ENCODE peak calls at places on chromosomes 13 and 19, in eight cellular contexts. One of them, this sample, is unnamed.

GRCh38 chr19:5122121-5122400 is 153.1 kb downstream of the KDM4B start:
- DNase-seq in HFF-Myc: no peak
- DNase-seq in choroid plexus epithelial cell: no peak
- DNase-seq in ovary: no peak
- DNase-seq in AG04450: no peak
- DNase-seq in pancreas: no peak
- DNase-seq in astrocyte of the spinal cord: no peak
- DNase-seq in upper lobe of left lung: no peak
- DNase-seq in this sample: no peak

GRCh38 chr19:13057744-13058143 is 44.9 kb downstream of the LYL1 start:
- DNase-seq in HFF-Myc: no peak
- DNase-seq in choroid plexus epithelial cell: no peak
- DNase-seq in ovary: no peak
- DNase-seq in AG04450: no peak
- DNase-seq in pancreas: no peak
- DNase-seq in astrocyte of the spinal cord: no peak
- DNase-seq in upper lobe of left lung: no peak
- DNase-seq in this sample: no peak

GRCh38 chr19:2970201-2970838 is 7.0 kb upstream of the TLE6 start:
- DNase-seq in HFF-Myc: no peak
- DNase-seq in choroid plexus epithelial cell: peak; percentile 61
- DNase-seq in ovary: no peak
- DNase-seq in AG04450: no peak
- DNase-seq in pancreas: no peak
- DNase-seq in astrocyte of the spinal cord: no peak
- DNase-seq in upper lobe of left lung: no peak
- DNase-seq in this sample: no peak

GRCh38 chr19:13692096-13692495 is 72.2 kb upstream of the MRI1 start:
- DNase-seq in HFF-Myc: no peak
- DNase-seq in choroid plexus epithelial cell: peak; percentile 1
- DNase-seq in ovary: no peak
- DNase-seq in AG04450: peak; percentile 8
- DNase-seq in pancreas: no peak
- DNase-seq in astrocyte of the spinal cord: peak; percentile 69
- DNase-seq in upper lobe of left lung: no peak
- DNase-seq in this sample: peak; percentile 19

GRCh38 chr13:99863789-99864626 is 107.6 kb downstream of the ZIC5 start:
- DNase-seq in HFF-Myc: no peak
- DNase-seq in choroid plexus epithelial cell: no peak
- DNase-seq in ovary: no peak
- DNase-seq in AG04450: no peak
- DNase-seq in pancreas: no peak
- DNase-seq in astrocyte of the spinal cord: no peak
- DNase-seq in upper lobe of left lung: no peak
- DNase-seq in this sample: no peak

GRCh38 chr19:4678881-4679379 is 8.8 kb upstream of the MYDGF start:
- DNase-seq in HFF-Myc: no peak
- DNase-seq in choroid plexus epithelial cell: peak; percentile 26
- DNase-seq in ovary: peak; percentile 80
- DNase-seq in AG04450: no peak
- DNase-seq in pancreas: no peak
- DNase-seq in astrocyte of the spinal cord: peak; percentile 37
- DNase-seq in upper lobe of left lung: no peak
- DNase-seq in this sample: no peak

GRCh38 chr13:44157614-44158013 is 216.0 kb upstream of the SERP2 start:
- DNase-seq in HFF-Myc: no peak
- DNase-seq in choroid plexus epithelial cell: no peak
- DNase-seq in ovary: no peak
- DNase-seq in AG04450: no peak
- DNase-seq in pancreas: no peak
- DNase-seq in astrocyte of the spinal cord: no peak
- DNase-seq in upper lobe of left lung: no peak
- DNase-seq in this sample: no peak

GRCh38 chr19:50191270-50191669 is 12.2 kb upstream of the MYH14 start:
- DNase-seq in HFF-Myc: no peak
- DNase-seq in choroid plexus epithelial cell: no peak
- DNase-seq in ovary: no peak
- DNase-seq in AG04450: no peak
- DNase-seq in pancreas: no peak
- DNase-seq in astrocyte of the spinal cord: no peak
- DNase-seq in upper lobe of left lung: no peak
- DNase-seq in this sample: no peak

GRCh38 chr19:7417671-7418324 is 69.1 kb downstream of the ARHGEF18 start:
- DNase-seq in HFF-Myc: no peak
- DNase-seq in choroid plexus epithelial cell: peak; percentile 58
- DNase-seq in ovary: no peak
- DNase-seq in AG04450: no peak
- DNase-seq in pancreas: no peak
- DNase-seq in astrocyte of the spinal cord: peak; percentile 21
- DNase-seq in upper lobe of left lung: no peak
- DNase-seq in this sample: no peak

GRCh38 chr13:72808917-72809500 is 27.1 kb downstream of the PIBF1 start:
- DNase-seq in HFF-Myc: no peak
- DNase-seq in choroid plexus epithelial cell: peak; percentile 31
- DNase-seq in ovary: no peak
- DNase-seq in AG04450: no peak
- DNase-seq in pancreas: no peak
- DNase-seq in astrocyte of the spinal cord: peak; percentile 26
- DNase-seq in upper lobe of left lung: no peak
- DNase-seq in this sample: no peak

GRCh38 chr13:39682310-39682709 is 26.8 kb downstream of the COG6 start:
- DNase-seq in HFF-Myc: no peak
- DNase-seq in choroid plexus epithelial cell: no peak
- DNase-seq in ovary: no peak
- DNase-seq in AG04450: no peak
- DNase-seq in pancreas: no peak
- DNase-seq in astrocyte of the spinal cord: no peak
- DNase-seq in upper lobe of left lung: no peak
- DNase-seq in this sample: no peak

GRCh38 chr19:39864118-39864517 is 17.9 kb upstream of the FBL start:
- DNase-seq in HFF-Myc: no peak
- DNase-seq in choroid plexus epithelial cell: peak; percentile 33
- DNase-seq in ovary: no peak
- DNase-seq in AG04450: no peak
- DNase-seq in pancreas: no peak
- DNase-seq in astrocyte of the spinal cord: no peak
- DNase-seq in upper lobe of left lung: no peak
- DNase-seq in this sample: no peak

GRCh38 chr13:53001871-53002270 is 26.7 kb upstream of the OLFM4 start:
- DNase-seq in HFF-Myc: no peak
- DNase-seq in choroid plexus epithelial cell: no peak
- DNase-seq in ovary: no peak
- DNase-seq in AG04450: no peak
- DNase-seq in pancreas: no peak
- DNase-seq in astrocyte of the spinal cord: no peak
- DNase-seq in upper lobe of left lung: no peak
- DNase-seq in this sample: no peak

GRCh38 chr13:75587679-75588078 is 38.1 kb downstream of the UCHL3 start:
- DNase-seq in HFF-Myc: no peak
- DNase-seq in choroid plexus epithelial cell: peak; percentile 13
- DNase-seq in ovary: no peak
- DNase-seq in AG04450: no peak
- DNase-seq in pancreas: no peak
- DNase-seq in astrocyte of the spinal cord: no peak
- DNase-seq in upper lobe of left lung: no peak
- DNase-seq in this sample: no peak

GRCh38 chr13:26867451-26868067 is 107.0 kb upstream of the GPR12 start:
- DNase-seq in HFF-Myc: peak; percentile 7
- DNase-seq in choroid plexus epithelial cell: peak; percentile 48
- DNase-seq in ovary: no peak
- DNase-seq in AG04450: no peak
- DNase-seq in pancreas: no peak
- DNase-seq in astrocyte of the spinal cord: peak; percentile 25
- DNase-seq in upper lobe of left lung: no peak
- DNase-seq in this sample: no peak

GRCh38 chr19:16185925-16186234 is 670 bp downstream of the FAM32A start:
- DNase-seq in HFF-Myc: no peak
- DNase-seq in choroid plexus epithelial cell: no peak
- DNase-seq in ovary: no peak
- DNase-seq in AG04450: no peak
- DNase-seq in pancreas: no peak
- DNase-seq in astrocyte of the spinal cord: no peak
- DNase-seq in upper lobe of left lung: no peak
- DNase-seq in this sample: no peak

GRCh38 chr19:14774373-14774772 is 4.0 kb downstream of the ADGRE2 start:
- DNase-seq in HFF-Myc: no peak
- DNase-seq in choroid plexus epithelial cell: no peak
- DNase-seq in ovary: no peak
- DNase-seq in AG04450: no peak
- DNase-seq in pancreas: no peak
- DNase-seq in astrocyte of the spinal cord: no peak
- DNase-seq in upper lobe of left lung: no peak
- DNase-seq in this sample: no peak

GRCh38 chr19:11435833-11436313 is 438 bp downstream of the PRKCSH start:
- DNase-seq in HFF-Myc: no peak
- DNase-seq in choroid plexus epithelial cell: peak; percentile 55
- DNase-seq in ovary: peak; percentile 56
- DNase-seq in AG04450: peak; percentile 7
- DNase-seq in pancreas: no peak
- DNase-seq in astrocyte of the spinal cord: no peak
- DNase-seq in upper lobe of left lung: no peak
- DNase-seq in this sample: no peak

GRCh38 chr19:13794388-13794751 is 873 bp upstream of the ZSWIM4 start:
- DNase-seq in HFF-Myc: peak; percentile 75
- DNase-seq in choroid plexus epithelial cell: peak; percentile 99
- DNase-seq in ovary: peak; percentile 89
- DNase-seq in AG04450: peak; percentile 87
- DNase-seq in pancreas: peak; percentile 76
- DNase-seq in astrocyte of the spinal cord: peak; percentile 92
- DNase-seq in upper lobe of left lung: peak; percentile 62
- DNase-seq in this sample: no peak

GRCh38 chr13:111919826-111920225 is 147.1 kb upstream of the SOX1 start:
- DNase-seq in HFF-Myc: no peak
- DNase-seq in choroid plexus epithelial cell: no peak
- DNase-seq in ovary: no peak
- DNase-seq in AG04450: no peak
- DNase-seq in pancreas: no peak
- DNase-seq in astrocyte of the spinal cord: no peak
- DNase-seq in upper lobe of left lung: peak; percentile 16
- DNase-seq in this sample: no peak

GRCh38 chr13:109344552-109345157 is 441.7 kb downstream of the IRS2 start:
- DNase-seq in HFF-Myc: peak; percentile 40
- DNase-seq in choroid plexus epithelial cell: peak; percentile 64
- DNase-seq in ovary: no peak
- DNase-seq in AG04450: no peak
- DNase-seq in pancreas: no peak
- DNase-seq in astrocyte of the spinal cord: peak; percentile 59
- DNase-seq in upper lobe of left lung: no peak
- DNase-seq in this sample: no peak

GRCh38 chr19:16268676-16269319 is 55.8 kb upstream of the KLF2 start:
- DNase-seq in HFF-Myc: no peak
- DNase-seq in choroid plexus epithelial cell: no peak
- DNase-seq in ovary: no peak
- DNase-seq in AG04450: no peak
- DNase-seq in pancreas: no peak
- DNase-seq in astrocyte of the spinal cord: no peak
- DNase-seq in upper lobe of left lung: no peak
- DNase-seq in this sample: no peak

GRCh38 chr19:11091343-11092153 is 2.3 kb downstream of the LDLR start:
- DNase-seq in HFF-Myc: peak; percentile 82
- DNase-seq in choroid plexus epithelial cell: peak; percentile 91
- DNase-seq in ovary: no peak
- DNase-seq in AG04450: peak; percentile 46
- DNase-seq in pancreas: peak; percentile 56
- DNase-seq in astrocyte of the spinal cord: peak; percentile 94
- DNase-seq in upper lobe of left lung: peak; percentile 72
- DNase-seq in this sample: peak; percentile 63

GRCh38 chr19:7480222-7480974 is 8.4 kb downstream of the PEX11G start:
- DNase-seq in HFF-Myc: no peak
- DNase-seq in choroid plexus epithelial cell: peak; percentile 27
- DNase-seq in ovary: no peak
- DNase-seq in AG04450: no peak
- DNase-seq in pancreas: no peak
- DNase-seq in astrocyte of the spinal cord: no peak
- DNase-seq in upper lobe of left lung: no peak
- DNase-seq in this sample: no peak

GRCh38 chr13:112448621-112449544 is 72.7 kb downstream of the SPACA7 start:
- DNase-seq in HFF-Myc: no peak
- DNase-seq in choroid plexus epithelial cell: no peak
- DNase-seq in ovary: no peak
- DNase-seq in AG04450: no peak
- DNase-seq in pancreas: no peak
- DNase-seq in astrocyte of the spinal cord: no peak
- DNase-seq in upper lobe of left lung: peak; percentile 18
- DNase-seq in this sample: no peak

GRCh38 chr19:17931532-17932191 is 1.2 kb upstream of the CCDC124 start:
- DNase-seq in HFF-Myc: no peak
- DNase-seq in choroid plexus epithelial cell: no peak
- DNase-seq in ovary: no peak
- DNase-seq in AG04450: no peak
- DNase-seq in pancreas: no peak
- DNase-seq in astrocyte of the spinal cord: no peak
- DNase-seq in upper lobe of left lung: no peak
- DNase-seq in this sample: no peak

GRCh38 chr19:46639356-46640061 is 3.5 kb upstream of the GNG8 start:
- DNase-seq in HFF-Myc: peak; percentile 71
- DNase-seq in choroid plexus epithelial cell: peak; percentile 52
- DNase-seq in ovary: peak; percentile 84
- DNase-seq in AG04450: no peak
- DNase-seq in pancreas: no peak
- DNase-seq in astrocyte of the spinal cord: no peak
- DNase-seq in upper lobe of left lung: no peak
- DNase-seq in this sample: no peak

GRCh38 chr19:1213391-1214286 is 8.1 kb downstream of the STK11 start:
- DNase-seq in HFF-Myc: peak; percentile 79
- DNase-seq in choroid plexus epithelial cell: peak; percentile 71
- DNase-seq in ovary: peak; percentile 42
- DNase-seq in AG04450: no peak
- DNase-seq in pancreas: no peak
- DNase-seq in astrocyte of the spinal cord: peak; percentile 54
- DNase-seq in upper lobe of left lung: peak; percentile 73
- DNase-seq in this sample: no peak
- H3K4me3 ChIP-seq in HFF-Myc: peak overlapping the region; percentile 22
- H3K4me3 ChIP-seq in choroid plexus epithelial cell: no peak overlapping the region
- H3K4me3 ChIP-seq in ovary: no peak overlapping the region
- H3K4me3 ChIP-seq in AG04450: no peak overlapping the region
- H3K4me3 ChIP-seq in pancreas: no peak overlapping the region
- H3K4me3 ChIP-seq in astrocyte of the spinal cord: no peak overlapping the region
- H3K4me3 ChIP-seq in upper lobe of left lung: no peak overlapping the region
- H3K4me3 ChIP-seq in this sample: no peak overlapping the region

GRCh38 chr19:48061401-48062344 is 17.8 kb upstream of the CABP5 start:
- DNase-seq in HFF-Myc: no peak
- DNase-seq in choroid plexus epithelial cell: no peak
- DNase-seq in ovary: no peak
- DNase-seq in AG04450: no peak
- DNase-seq in pancreas: no peak
- DNase-seq in astrocyte of the spinal cord: no peak
- DNase-seq in upper lobe of left lung: no peak
- DNase-seq in this sample: no peak
- TF ChIP-seq CTCF in HFF-Myc: no peak
- TF ChIP-seq CTCF in choroid plexus epithelial cell: no peak
- TF ChIP-seq CTCF in ovary: no peak
- TF ChIP-seq CTCF in AG04450: no peak
- TF ChIP-seq CTCF in pancreas: no peak
- TF ChIP-seq CTCF in astrocyte of the spinal cord: no peak
- TF ChIP-seq CTCF in upper lobe of left lung: no peak
- TF ChIP-seq CTCF in this sample: no peak

GRCh38 chr13:94968040-94968756 is 255.9 kb upstream of the SOX21 start:
- DNase-seq in HFF-Myc: no peak
- DNase-seq in choroid plexus epithelial cell: no peak
- DNase-seq in ovary: peak; percentile 27
- DNase-seq in AG04450: no peak
- DNase-seq in pancreas: no peak
- DNase-seq in astrocyte of the spinal cord: peak; percentile 35
- DNase-seq in upper lobe of left lung: no peak
- DNase-seq in this sample: no peak
- H3K4me3 ChIP-seq in HFF-Myc: no peak overlapping the region
- H3K4me3 ChIP-seq in choroid plexus epithelial cell: peak overlapping the region; percentile 28
- H3K4me3 ChIP-seq in ovary: peak overlapping the region; percentile 17
- H3K4me3 ChIP-seq in AG04450: peak overlapping the region; percentile 20
- H3K4me3 ChIP-seq in pancreas: peak overlapping the region; percentile 27
- H3K4me3 ChIP-seq in astrocyte of the spinal cord: peak overlapping the region; percentile 49
- H3K4me3 ChIP-seq in upper lobe of left lung: no peak overlapping the region
- H3K4me3 ChIP-seq in this sample: peak overlapping the region; percentile 5

GRCh38 chr19:51712461-51713081 is 11.2 kb downstream of the HAS1 start:
- DNase-seq in HFF-Myc: no peak
- DNase-seq in choroid plexus epithelial cell: peak; percentile 81
- DNase-seq in ovary: no peak
- DNase-seq in AG04450: no peak
- DNase-seq in pancreas: no peak
- DNase-seq in astrocyte of the spinal cord: peak; percentile 38
- DNase-seq in upper lobe of left lung: no peak
- DNase-seq in this sample: no peak
- TF ChIP-seq CTCF in HFF-Myc: peak; percentile 49
- TF ChIP-seq CTCF in choroid plexus epithelial cell: peak; percentile 73
- TF ChIP-seq CTCF in ovary: no peak
- TF ChIP-seq CTCF in AG04450: peak; percentile 45
- TF ChIP-seq CTCF in pancreas: no peak
- TF ChIP-seq CTCF in astrocyte of the spinal cord: peak; percentile 48
- TF ChIP-seq CTCF in upper lobe of left lung: peak; percentile 45
- TF ChIP-seq CTCF in this sample: peak; percentile 72